ENCODE peak calls at places on chromosomes 11 and 22, in ten cellular contexts. Y is thyroid gland; J is CD4-positive, alpha-beta T cell; S is heart right ventricle; Z is H9; D is A549; L is lung; B is AG04450; T is spleen; F is epithelial cell of esophagus. A is an unnamed sample.

GRCh38 chr11:86865436-86865835 is 65.1 kb downstream of the PRSS23 start:
- DNase-seq in J (no peak), F (no peak), Z (no peak), L (no peak), S (no peak), T (no peak), Y (no peak), D (no peak), B (no peak), A (no peak)

GRCh38 chr22:31241936-31242335 is 29.8 kb downstream of the LIMK2 start:
- DNase-seq in F (peak), Z (no peak), T (no peak), Y (no peak), B (no peak), J (no peak), D (no peak), S (no peak), L (no peak), A (no peak)

GRCh38 chr11:35525501-35526175 is at the start of gene PAMR1:
- DNase-seq in L (no peak), S (peak), T (peak), B (peak), Z (peak), F (peak), J (no peak), Y (peak), D (no peak), A (peak)

GRCh38 chr11:93059074-93059957 is 89.9 kb downstream of the MTNR1B start:
- DNase-seq in J (no peak), B (peak), S (no peak), T (no peak), L (no peak), Y (peak), F (peak), Z (no peak), D (no peak), A (no peak)

GRCh38 chr11:313304-313786 is 495 bp upstream of the IFITM1 start:
- DNase-seq in Y (no peak), F (no peak), J (no peak), S (no peak), T (peak), Z (no peak), D (no peak), B (no peak), L (no peak), A (no peak)

GRCh38 chr22:23192558-23192957 is 12.2 kb downstream of the BCR start:
- DNase-seq in L (no peak), F (no peak), T (no peak), Y (no peak), S (no peak), D (no peak), J (no peak), B (no peak), Z (no peak), A (no peak)

GRCh38 chr22:19739911-19740449 is 16.6 kb downstream of the GP1BB start:
- DNase-seq in B (no peak), F (no peak), T (no peak), Z (no peak), J (no peak), L (no peak), S (no peak), D (no peak), Y (no peak), A (no peak)

GRCh38 chr22:21641417-21641794 is 696 bp upstream of the SDF2L1 start:
- DNase-seq in F (peak), Z (peak), S (no peak), L (peak), T (no peak), D (peak), B (no peak), J (no peak), Y (peak), A (no peak)

GRCh38 chr22:19750666-19751490 is 9.7 kb upstream of the TBX1 start:
- DNase-seq in B (peak), Z (no peak), D (no peak), T (no peak), L (no peak), F (peak), Y (no peak), S (no peak), J (no peak), A (no peak)

GRCh38 chr11:8839306-8839956 is 71.6 kb upstream of the AKIP1 start:
- DNase-seq in Z (no peak), S (no peak), B (no peak), L (no peak), D (no peak), Y (peak), T (peak), F (no peak), J (no peak), A (no peak)

GRCh38 chr22:50246242-50247175 is 1.7 kb upstream of the TUBGCP6 start:
- DNase-seq in J (no peak), Y (no peak), L (no peak), F (peak), T (no peak), B (no peak), Z (no peak), D (peak), S (no peak), A (no peak)
- TF ChIP-seq CTCF in J (no peak), Y (no peak), L (no peak), F (peak), T (no peak), B (no peak), Z (no peak), D (no peak), S (no peak), A (peak)

DNA sequence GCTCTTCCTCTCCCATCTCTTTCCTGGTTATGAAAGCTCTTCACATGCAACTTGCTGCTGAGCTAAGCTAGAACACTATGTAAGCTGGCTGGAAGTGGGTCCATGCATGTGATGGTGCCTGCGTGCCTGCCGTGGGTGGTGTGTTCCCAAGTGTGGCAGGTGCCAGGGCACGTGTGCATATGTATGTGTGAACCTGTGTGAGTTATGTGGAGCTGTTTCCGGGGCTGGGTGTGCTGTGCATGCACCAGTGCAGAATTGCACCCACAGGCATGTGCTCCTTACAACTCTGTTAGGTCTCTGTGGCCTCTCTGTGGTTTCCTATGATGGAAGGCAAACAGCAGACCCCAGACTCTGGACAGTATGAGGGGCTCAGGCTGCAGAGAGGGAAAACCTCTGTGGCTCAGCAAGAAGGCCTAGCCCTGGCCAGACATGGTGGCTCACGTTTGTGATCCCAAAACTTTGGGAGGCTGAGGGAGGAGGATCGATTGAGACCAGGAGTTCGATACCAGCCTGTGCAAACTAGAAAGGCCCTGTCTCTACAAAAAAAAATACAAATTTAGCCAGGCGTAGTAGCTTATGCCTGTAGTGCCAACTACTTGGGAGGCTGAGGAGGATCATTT is 4.1 kb upstream of the P2RY6 start:
- DNase-seq in S (no peak), B (no peak), D (no peak), Y (no peak), J (no peak), F (no peak), Z (peak), L (peak), T (no peak), A (no peak)
- TF ChIP-seq CTCF in S (no peak), B (no peak), D (no peak), Y (no peak), J (no peak), F (no peak), Z (no peak), L (no peak), T (no peak), A (no peak)

GRCh38 chr11:16252373-16252772 is 104.0 kb downstream of the SOX6 start:
- DNase-seq in J (no peak), D (peak), F (peak), Z (peak), Y (peak), S (no peak), B (no peak), L (no peak), T (no peak), A (no peak)
- TF ChIP-seq CTCF in J (no peak), D (no peak), F (peak), Z (peak), Y (no peak), S (no peak), B (peak), L (no peak), T (no peak), A (no peak)

GRCh38 chr22:45082795-45083194 is 73.0 kb upstream of the PHF21B start:
- DNase-seq in B (no peak), T (no peak), Y (no peak), Z (peak), F (no peak), J (no peak), D (no peak), S (no peak), L (no peak), A (no peak)
- TF ChIP-seq CTCF in B (peak), T (no peak), Y (no peak), Z (peak), F (no peak), J (no peak), D (peak), S (no peak), L (no peak), A (no peak)

GRCh38 chr22:35896306-35896705 is 132.3 kb downstream of the RBFOX2 start:
- DNase-seq in Y (no peak), J (no peak), D (no peak), T (no peak), F (peak), Z (no peak), S (no peak), L (no peak), B (no peak), A (no peak)

GRCh38 chr22:35894937-35895708 is 133.5 kb downstream of the RBFOX2 start:
- DNase-seq in Z (no peak), S (peak), L (no peak), B (peak), J (no peak), T (no peak), Y (peak), D (no peak), F (peak), A (no peak)

GRCh38 chr22:35892192-35892591 is 136.4 kb downstream of the RBFOX2 start:
- DNase-seq in D (no peak), L (no peak), J (no peak), Y (peak), S (no peak), T (no peak), B (peak), Z (no peak), F (peak), A (no peak)

GRCh38 chr22:35893698-35894097 is 134.9 kb downstream of the RBFOX2 start:
- DNase-seq in S (peak), L (no peak), F (no peak), B (no peak), T (no peak), Z (no peak), Y (no peak), D (no peak), J (no peak), A (no peak)

DNA sequence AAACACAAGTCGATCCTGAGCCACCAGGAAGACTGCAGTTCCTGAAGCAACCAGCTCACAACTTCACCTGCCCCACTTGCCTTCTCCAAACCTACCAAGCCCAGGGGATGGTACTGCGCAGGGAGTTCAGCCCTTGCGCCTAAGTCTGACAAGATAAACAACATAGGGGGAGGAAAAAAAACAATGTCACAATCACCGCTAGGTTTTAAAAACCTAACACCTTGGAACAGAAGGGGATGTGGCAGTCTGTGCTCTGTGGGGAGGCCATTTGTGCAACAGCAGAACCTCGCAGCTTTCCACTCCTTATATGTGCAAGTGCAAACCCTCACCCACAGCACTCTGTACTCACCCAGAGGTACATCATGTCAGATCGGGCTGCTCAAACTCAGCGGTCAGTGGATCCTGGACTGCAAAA is 134.2 kb downstream of the RBFOX2 start:
- DNase-seq in L (no peak), D (no peak), B (no peak), Y (peak), T (no peak), Z (no peak), S (peak), F (peak), J (no peak), A (no peak)
- TF ChIP-seq CTCF in L (no peak), D (no peak), B (no peak), Y (no peak), T (no peak), Z (no peak), S (no peak), F (peak), J (no peak), A (no peak)

DNA sequence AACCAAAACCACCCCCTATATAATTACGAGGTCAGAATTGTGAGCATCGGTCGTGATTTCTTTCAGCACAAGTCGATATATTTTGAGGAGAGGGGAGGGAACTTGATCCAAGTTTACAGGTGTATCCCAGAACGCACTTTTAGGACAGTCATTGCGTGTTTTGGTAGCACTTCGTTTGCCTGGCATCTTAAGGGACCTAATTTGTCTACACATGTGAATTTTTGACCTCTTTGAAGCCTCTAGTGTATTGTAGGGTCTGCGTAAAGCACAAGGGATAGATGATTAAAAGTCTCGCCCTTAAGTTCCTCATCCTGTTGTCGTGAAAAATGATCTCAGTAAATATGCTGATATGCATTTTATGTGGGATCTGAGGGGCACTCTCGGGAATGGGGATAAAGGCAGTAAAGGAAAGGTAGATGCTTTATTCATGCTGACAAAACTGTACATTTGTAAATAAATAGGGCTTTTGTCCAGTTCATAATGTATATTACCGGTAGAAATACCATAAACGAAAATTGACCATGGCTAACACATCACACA is 631 bp upstream of the CCDC34 start:
- DNase-seq in L (no peak), Z (no peak), S (no peak), Y (no peak), D (no peak), B (no peak), J (no peak), F (peak), T (no peak), A (no peak)
- TF ChIP-seq CTCF in L (no peak), Z (no peak), S (no peak), Y (no peak), D (no peak), B (no peak), J (no peak), F (no peak), T (no peak), A (no peak)

GRCh38 chr11:13635290-13635689 is 33.2 kb upstream of the FAR1 start:
- DNase-seq in L (no peak), D (no peak), Y (no peak), T (no peak), B (no peak), F (no peak), Z (no peak), J (no peak), S (no peak), A (no peak)
- TF ChIP-seq CTCF in L (no peak), D (no peak), Y (no peak), T (no peak), B (no peak), F (no peak), Z (no peak), J (no peak), S (no peak), A (no peak)

DNA sequence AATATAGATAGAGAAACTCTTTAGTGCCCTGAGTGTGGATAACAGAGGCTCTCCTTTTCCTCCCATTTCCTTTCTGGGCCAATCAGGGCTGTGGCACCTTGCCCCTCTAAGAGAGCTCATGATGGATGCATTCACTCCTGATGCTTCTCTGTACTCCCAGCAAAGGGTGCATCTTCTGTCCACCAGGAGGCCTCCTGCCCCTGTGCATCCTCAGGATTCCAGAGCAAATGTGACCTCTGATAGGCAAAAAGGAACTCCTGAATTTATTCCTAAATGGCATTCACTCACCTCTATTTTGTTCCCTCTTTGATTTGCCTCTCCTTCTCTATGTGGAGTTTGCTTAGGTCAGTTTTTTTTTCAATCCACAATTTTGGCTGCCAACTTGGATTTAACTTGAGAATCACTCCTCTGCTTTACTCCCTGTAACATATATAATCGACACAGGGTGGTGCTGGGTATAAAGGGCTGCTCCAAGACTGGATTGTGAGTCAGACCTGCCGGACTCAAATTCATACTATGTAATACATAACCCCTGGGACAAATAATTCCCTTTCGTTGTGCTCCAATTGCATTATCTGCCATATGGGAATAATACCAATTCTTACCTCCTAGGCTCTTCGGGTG is 1.1 kb upstream of the MRGPRX4 start:
- DNase-seq in S (no peak), T (no peak), J (no peak), B (no peak), D (peak), Y (peak), F (peak), L (no peak), Z (peak), A (no peak)
- TF ChIP-seq CTCF in S (no peak), T (peak), J (no peak), B (peak), D (peak), Y (no peak), F (peak), L (no peak), Z (peak), A (peak)

DNA sequence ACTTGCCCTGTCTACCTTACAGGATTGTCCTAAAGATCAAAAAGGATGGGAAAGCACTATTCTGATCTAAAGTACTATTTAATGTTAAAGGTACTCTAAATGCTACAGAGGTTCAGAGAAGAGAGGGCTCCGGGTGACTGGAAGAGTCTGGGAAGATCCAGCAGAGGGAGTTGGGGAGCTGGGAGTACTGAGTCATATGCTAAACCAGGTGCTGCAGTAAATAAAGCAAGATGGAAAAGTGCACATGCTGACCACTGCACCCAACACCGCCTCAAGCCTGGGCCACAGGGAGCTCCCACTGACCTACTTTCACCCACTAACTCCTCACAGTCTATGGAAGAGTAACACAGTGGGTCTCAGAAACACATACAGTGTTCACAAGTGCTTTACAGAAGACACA is 49.3 kb downstream of the WT1 start:
- DNase-seq in L (no peak), B (no peak), D (peak), F (peak), Z (peak), T (no peak), S (peak), J (no peak), Y (peak), A (no peak)
- TF ChIP-seq CTCF in L (no peak), B (peak), D (peak), F (peak), Z (peak), T (no peak), S (peak), J (no peak), Y (no peak), A (no peak)